ENCODE peak calls at places on chromosomes 5 and 9, in six cellular contexts. One of them, this sample, is unnamed.

GRCh38 chr9:613771-614347 is 227.6 kb upstream of the DMRT1 start:
- DNase-seq in trophoblast cell: peak; percentile 77
- DNase-seq in H1: peak; percentile 64
- DNase-seq in neuronal stem cell: peak; percentile 68
- DNase-seq in IMR-90: peak; percentile 91
- DNase-seq in mesenchymal stem cell: peak; percentile 89
- DNase-seq in this sample: peak; percentile 83

GRCh38 chr5:147483961-147484707 is 25.7 kb downstream of the DPYSL3 start:
- DNase-seq in trophoblast cell: no peak
- DNase-seq in H1: no peak
- DNase-seq in IMR-90: peak; percentile 96
- DNase-seq in mesenchymal stem cell: peak; percentile 99
- DNase-seq in neuronal stem cell: no peak
- DNase-seq in this sample: no peak

GRCh38 chr5:149262315-149262714 is 9.3 kb upstream of the AFAP1L1 start:
- DNase-seq in H1: no peak
- DNase-seq in mesenchymal stem cell: no peak
- DNase-seq in IMR-90: no peak
- DNase-seq in trophoblast cell: no peak
- DNase-seq in neuronal stem cell: no peak
- DNase-seq in this sample: no peak

GRCh38 chr5:6743161-6743560 is 29.9 kb downstream of the TENT4A start:
- DNase-seq in IMR-90: no peak
- DNase-seq in neuronal stem cell: no peak
- DNase-seq in trophoblast cell: no peak
- DNase-seq in mesenchymal stem cell: no peak
- DNase-seq in H1: no peak
- DNase-seq in this sample: no peak

GRCh38 chr5:80098951-80099350 is 63.8 kb downstream of the THBS4 start:
- DNase-seq in mesenchymal stem cell: no peak
- DNase-seq in H1: no peak
- DNase-seq in neuronal stem cell: no peak
- DNase-seq in IMR-90: no peak
- DNase-seq in trophoblast cell: no peak
- DNase-seq in this sample: no peak

GRCh38 chr9:127345566-127345965 is 51.4 kb upstream of the SLC2A8 start:
- DNase-seq in mesenchymal stem cell: no peak
- DNase-seq in IMR-90: no peak
- DNase-seq in trophoblast cell: no peak
- DNase-seq in H1: no peak
- DNase-seq in neuronal stem cell: no peak
- DNase-seq in this sample: no peak

GRCh38 chr5:140011297-140011802 is 31.7 kb downstream of the NRG2 start:
- DNase-seq in H1: no peak
- DNase-seq in trophoblast cell: no peak
- DNase-seq in IMR-90: peak; percentile 1
- DNase-seq in neuronal stem cell: no peak
- DNase-seq in mesenchymal stem cell: peak; percentile 26
- DNase-seq in this sample: no peak

GRCh38 chr9:70043689-70044449 is at the start of gene MAMDC2:
- DNase-seq in H1: peak; percentile 84
- DNase-seq in trophoblast cell: peak; percentile 20
- DNase-seq in neuronal stem cell: peak; percentile 62
- DNase-seq in mesenchymal stem cell: peak; percentile 45
- DNase-seq in IMR-90: peak; percentile 51
- DNase-seq in this sample: peak; percentile 76

GRCh38 chr9:96058218-96058617 is 182.7 kb downstream of the ERCC6L2 start:
- DNase-seq in mesenchymal stem cell: no peak
- DNase-seq in H1: no peak
- DNase-seq in IMR-90: no peak
- DNase-seq in trophoblast cell: no peak
- DNase-seq in neuronal stem cell: no peak
- DNase-seq in this sample: no peak

GRCh38 chr9:98995059-98995665 is 51.5 kb downstream of the COL15A1 start:
- DNase-seq in neuronal stem cell: no peak
- DNase-seq in IMR-90: no peak
- DNase-seq in trophoblast cell: no peak
- DNase-seq in H1: no peak
- DNase-seq in mesenchymal stem cell: no peak
- DNase-seq in this sample: peak; percentile 17

GRCh38 chr5:59039296-59040006 is 456.6 kb downstream of the RAB3C start:
- DNase-seq in H1: peak; percentile 77
- DNase-seq in trophoblast cell: peak; percentile 43
- DNase-seq in IMR-90: peak; percentile 76
- DNase-seq in mesenchymal stem cell: peak; percentile 90
- DNase-seq in neuronal stem cell: peak; percentile 39
- DNase-seq in this sample: peak; percentile 57

GRCh38 chr5:113806250-113806649 is 292.8 kb downstream of the YTHDC2 start:
- DNase-seq in IMR-90: peak; percentile 34
- DNase-seq in mesenchymal stem cell: peak; percentile 57
- DNase-seq in neuronal stem cell: peak; percentile 23
- DNase-seq in trophoblast cell: peak; percentile 37
- DNase-seq in H1: no peak
- DNase-seq in this sample: no peak

GRCh38 chr9:21027295-21027694 is 4.1 kb downstream of the HACD4 start:
- DNase-seq in trophoblast cell: no peak
- DNase-seq in mesenchymal stem cell: peak; percentile 21
- DNase-seq in IMR-90: peak; percentile 68
- DNase-seq in H1: no peak
- DNase-seq in neuronal stem cell: no peak
- DNase-seq in this sample: no peak

GRCh38 chr5:19977069-19977468 is 10.9 kb downstream of the CDH18 start:
- DNase-seq in trophoblast cell: no peak
- DNase-seq in neuronal stem cell: no peak
- DNase-seq in mesenchymal stem cell: no peak
- DNase-seq in IMR-90: no peak
- DNase-seq in H1: no peak
- DNase-seq in this sample: no peak

GRCh38 chr9:11992866-11993265 is 700.3 kb upstream of the TYRP1 start:
- DNase-seq in H1: no peak
- DNase-seq in IMR-90: no peak
- DNase-seq in mesenchymal stem cell: peak; percentile 20
- DNase-seq in neuronal stem cell: peak; percentile 39
- DNase-seq in trophoblast cell: no peak
- DNase-seq in this sample: no peak

GRCh38 chr9:126558051-126558665 is 55.6 kb upstream of the LMX1B start:
- DNase-seq in H1: peak; percentile 93
- DNase-seq in trophoblast cell: peak; percentile 54
- DNase-seq in neuronal stem cell: peak; percentile 76
- DNase-seq in mesenchymal stem cell: peak; percentile 20
- DNase-seq in IMR-90: peak; percentile 22
- DNase-seq in this sample: peak; percentile 83

GRCh38 chr9:131854906-131855504 is 115.1 kb upstream of the RAPGEF1 start:
- DNase-seq in IMR-90: peak; percentile 5
- DNase-seq in mesenchymal stem cell: no peak
- DNase-seq in trophoblast cell: no peak
- DNase-seq in neuronal stem cell: no peak
- DNase-seq in H1: no peak
- DNase-seq in this sample: no peak

GRCh38 chr5:179980767-179981166 is 73.1 kb upstream of the TBC1D9B start:
- DNase-seq in IMR-90: no peak
- DNase-seq in mesenchymal stem cell: no peak
- DNase-seq in neuronal stem cell: no peak
- DNase-seq in H1: no peak
- DNase-seq in trophoblast cell: no peak
- DNase-seq in this sample: no peak

GRCh38 chr5:133461796-133462516 is 150.4 kb downstream of the FSTL4 start:
- DNase-seq in mesenchymal stem cell: no peak
- DNase-seq in neuronal stem cell: no peak
- DNase-seq in H1: no peak
- DNase-seq in trophoblast cell: no peak
- DNase-seq in IMR-90: no peak
- DNase-seq in this sample: no peak

GRCh38 chr5:123460296-123460729 is 37.1 kb upstream of the CEP120 start:
- DNase-seq in H1: no peak
- DNase-seq in IMR-90: peak; percentile 71
- DNase-seq in trophoblast cell: no peak
- DNase-seq in neuronal stem cell: no peak
- DNase-seq in mesenchymal stem cell: peak; percentile 50
- DNase-seq in this sample: no peak

GRCh38 chr5:174922955-174923354 is 198.6 kb downstream of the MSX2 start:
- DNase-seq in trophoblast cell: no peak
- DNase-seq in neuronal stem cell: no peak
- DNase-seq in IMR-90: no peak
- DNase-seq in H1: no peak
- DNase-seq in mesenchymal stem cell: no peak
- DNase-seq in this sample: peak; percentile 62

GRCh38 chr9:116207371-116208111 is 54.0 kb downstream of the PAPPA start:
- DNase-seq in H1: no peak
- DNase-seq in mesenchymal stem cell: no peak
- DNase-seq in neuronal stem cell: no peak
- DNase-seq in IMR-90: no peak
- DNase-seq in trophoblast cell: no peak
- DNase-seq in this sample: no peak

GRCh38 chr5:158139161-158139560 is 280.2 kb upstream of the CLINT1 start:
- DNase-seq in neuronal stem cell: no peak
- DNase-seq in H1: no peak
- DNase-seq in trophoblast cell: no peak
- DNase-seq in mesenchymal stem cell: peak; percentile 37
- DNase-seq in IMR-90: no peak
- DNase-seq in this sample: no peak

GRCh38 chr5:139592289-139592688 is 31.1 kb downstream of the UBE2D2 start:
- DNase-seq in trophoblast cell: no peak
- DNase-seq in IMR-90: no peak
- DNase-seq in mesenchymal stem cell: no peak
- DNase-seq in neuronal stem cell: no peak
- DNase-seq in H1: no peak
- DNase-seq in this sample: no peak

GRCh38 chr5:144485540-144485939 is 314.9 kb downstream of the KCTD16 start:
- DNase-seq in mesenchymal stem cell: no peak
- DNase-seq in trophoblast cell: no peak
- DNase-seq in neuronal stem cell: no peak
- DNase-seq in IMR-90: no peak
- DNase-seq in H1: no peak
- DNase-seq in this sample: no peak
- H4K91ac ChIP-seq in mesenchymal stem cell: no peak overlapping the region
- H4K91ac ChIP-seq in trophoblast cell: no peak overlapping the region
- H4K91ac ChIP-seq in neuronal stem cell: no peak overlapping the region
- H4K91ac ChIP-seq in IMR-90: no peak overlapping the region
- H4K91ac ChIP-seq in H1: no peak overlapping the region
- H4K91ac ChIP-seq in this sample: no peak overlapping the region

DNA sequence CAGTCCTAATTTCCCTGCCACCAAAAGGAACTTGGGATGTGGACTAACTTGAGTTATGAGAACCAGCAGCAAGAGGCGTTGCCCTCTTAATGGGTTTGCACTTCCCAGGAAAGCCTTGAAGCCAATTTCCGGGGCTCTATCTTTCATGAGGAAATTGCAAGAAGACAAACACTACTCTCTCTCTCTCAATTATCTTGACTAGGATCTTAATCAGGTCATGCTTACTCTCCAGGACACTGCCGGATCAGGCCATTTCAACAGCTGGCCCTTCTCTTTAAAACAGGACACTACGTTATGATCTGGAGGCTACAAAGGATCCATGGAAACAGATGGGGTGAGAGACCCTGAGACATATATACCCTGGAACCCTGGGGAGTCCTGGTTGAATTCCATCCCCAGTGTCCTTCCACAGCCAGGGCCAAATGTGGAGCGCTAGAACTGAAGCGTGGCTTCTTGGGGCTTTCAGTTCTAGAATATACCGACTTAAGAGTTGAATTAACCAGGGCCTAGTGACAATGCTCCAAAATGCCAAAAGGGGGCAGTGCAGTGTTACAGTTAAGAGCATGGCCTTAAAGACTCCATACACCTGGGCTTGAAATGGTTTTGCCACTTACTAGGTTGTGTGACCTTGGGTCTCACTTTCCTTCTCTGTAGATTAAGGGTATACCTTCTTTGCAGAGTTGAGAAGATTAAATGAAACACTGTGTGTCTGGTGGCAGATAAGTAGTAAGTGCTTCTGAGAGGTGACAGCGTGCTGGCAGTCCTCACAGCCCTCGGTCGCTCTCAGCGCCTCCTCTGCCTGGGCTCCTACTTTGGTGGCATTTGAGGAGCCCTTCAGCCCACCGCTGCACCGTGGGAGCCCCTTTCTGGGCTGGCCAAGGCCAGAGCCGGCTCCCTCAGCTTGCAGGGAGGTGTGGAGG is 21.1 kb downstream of the FAM219A start:
- DNase-seq in mesenchymal stem cell: peak; percentile 75
- DNase-seq in H1: peak; percentile 73
- DNase-seq in neuronal stem cell: peak; percentile 77
- DNase-seq in trophoblast cell: peak; percentile 80
- DNase-seq in IMR-90: peak; percentile 79
- DNase-seq in this sample: peak; percentile 67
- H4K91ac ChIP-seq in mesenchymal stem cell: no peak overlapping the region
- H4K91ac ChIP-seq in H1: no peak overlapping the region
- H4K91ac ChIP-seq in neuronal stem cell: no peak overlapping the region
- H4K91ac ChIP-seq in trophoblast cell: no peak overlapping the region
- H4K91ac ChIP-seq in IMR-90: no peak overlapping the region
- H4K91ac ChIP-seq in this sample: no peak overlapping the region

GRCh38 chr9:136955943-136956335 is 3.9 kb downstream of the LCN12 start:
- DNase-seq in neuronal stem cell: no peak
- DNase-seq in trophoblast cell: no peak
- DNase-seq in H1: no peak
- DNase-seq in IMR-90: no peak
- DNase-seq in mesenchymal stem cell: no peak
- DNase-seq in this sample: no peak

GRCh38 chr9:136954270-136955083 is 2.4 kb downstream of the LCN12 start:
- DNase-seq in mesenchymal stem cell: no peak
- DNase-seq in neuronal stem cell: no peak
- DNase-seq in IMR-90: no peak
- DNase-seq in H1: no peak
- DNase-seq in trophoblast cell: no peak
- DNase-seq in this sample: no peak

GRCh38 chr9:136953771-136954269 is 1.7 kb downstream of the LCN12 start:
- DNase-seq in neuronal stem cell: no peak
- DNase-seq in trophoblast cell: no peak
- DNase-seq in IMR-90: no peak
- DNase-seq in mesenchymal stem cell: no peak
- DNase-seq in H1: no peak
- DNase-seq in this sample: no peak

GRCh38 chr9:136956604-136957003 is 4.5 kb downstream of the LCN12 start:
- DNase-seq in trophoblast cell: no peak
- DNase-seq in IMR-90: no peak
- DNase-seq in H1: no peak
- DNase-seq in mesenchymal stem cell: no peak
- DNase-seq in neuronal stem cell: no peak
- DNase-seq in this sample: no peak

GRCh38 chr9:136955202-136955942 is 3.3 kb downstream of the LCN12 start:
- DNase-seq in neuronal stem cell: no peak
- DNase-seq in H1: no peak
- DNase-seq in mesenchymal stem cell: no peak
- DNase-seq in trophoblast cell: no peak
- DNase-seq in IMR-90: no peak
- DNase-seq in this sample: no peak
- H4K91ac ChIP-seq in neuronal stem cell: no peak overlapping the region
- H4K91ac ChIP-seq in H1: no peak overlapping the region
- H4K91ac ChIP-seq in mesenchymal stem cell: no peak overlapping the region
- H4K91ac ChIP-seq in trophoblast cell: no peak overlapping the region
- H4K91ac ChIP-seq in IMR-90: no peak overlapping the region
- H4K91ac ChIP-seq in this sample: no peak overlapping the region

GRCh38 chr9:130479587-130479986 is 34.8 kb downstream of the ASS1 start:
- DNase-seq in mesenchymal stem cell: no peak
- DNase-seq in trophoblast cell: no peak
- DNase-seq in neuronal stem cell: no peak
- DNase-seq in H1: no peak
- DNase-seq in IMR-90: no peak
- DNase-seq in this sample: no peak
- H4K91ac ChIP-seq in mesenchymal stem cell: no peak overlapping the region
- H4K91ac ChIP-seq in trophoblast cell: no peak overlapping the region
- H4K91ac ChIP-seq in neuronal stem cell: no peak overlapping the region
- H4K91ac ChIP-seq in H1: no peak overlapping the region
- H4K91ac ChIP-seq in IMR-90: no peak overlapping the region
- H4K91ac ChIP-seq in this sample: no peak overlapping the region